ENCODE peak calls at places on chromosomes 16 and 17, in five cellular contexts. Y is MM.1S, W is neural progenitor cell, J is HCT116, T is GM23248. N is an unnamed sample. For H3K9me3, the result is how much of the 10 kb centered on the place peaks cover.

GRCh38 chr16:27429981-27430441 is 28.0 kb downstream of the IL21R start:
- DNase-seq in Y (no peak), W (no peak), J (no peak), T (no peak), N (no peak)

GRCh38 chr16:19698480-19699465 is 19.3 kb downstream of the KNOP1 start:
- DNase-seq in Y (no peak), W (no peak), J (no peak), T (peak), N (no peak)

GRCh38 chr17:6413073-6413472 is 21.8 kb downstream of the AIPL1 start:
- DNase-seq in Y (peak), W (peak), J (peak), T (peak), N (peak)

GRCh38 chr17:79852748-79853147 is 13.5 kb upstream of the CBX4 start:
- DNase-seq in Y (peak), W (no peak), J (no peak), T (peak), N (no peak)

GRCh38 chr16:88977028-88977844 is at the start of gene CBFA2T3:
- DNase-seq in Y (peak), W (no peak), J (no peak), T (no peak), N (peak)

GRCh38 chr17:79872762-79873161 is 33.5 kb upstream of the CBX4 start:
- DNase-seq in Y (no peak), W (no peak), J (no peak), T (no peak), N (no peak)

GRCh38 chr16:1532771-1533170 is 695 bp upstream of the TMEM204 start:
- DNase-seq in Y (no peak), W (no peak), J (no peak), T (peak), N (no peak)

GRCh38 chr17:64778367-64779290 is 116.5 kb upstream of the SMURF2 start:
- DNase-seq in Y (no peak), W (peak), J (no peak), T (peak), N (peak)

GRCh38 chr16:82185012-82185411 is 15.0 kb upstream of the MPHOSPH6 start:
- DNase-seq in Y (no peak), W (no peak), J (no peak), T (no peak), N (no peak)

GRCh38 chr16:24075929-24076716 is 180.0 kb upstream of the CACNG3 start:
- DNase-seq in Y (peak), W (peak), J (peak), T (peak), N (peak)

GRCh38 chr17:69960755-69961154 is 114.3 kb upstream of the KCNJ16 start:
- DNase-seq in Y (no peak), W (no peak), J (no peak), T (no peak), N (no peak)

GRCh38 chr17:49468827-49469385 is 26.2 kb upstream of the NGFR start:
- DNase-seq in Y (no peak), W (no peak), J (no peak), T (peak), N (no peak)

GRCh38 chr16:35187665-35188225 is 1728.3 kb downstream of the TP53TG3F start:
- DNase-seq in Y (no peak), W (no peak), J (no peak), T (no peak), N (no peak)

GRCh38 chr16:35186045-35186759 is 1726.8 kb downstream of the TP53TG3F start:
- DNase-seq in Y (no peak), W (no peak), J (no peak), T (no peak), N (no peak)

GRCh38 chr16:35182943-35183550 is 1723.6 kb downstream of the TP53TG3F start:
- DNase-seq in Y (no peak), W (no peak), J (no peak), T (no peak), N (no peak)

GRCh38 chr16:35184356-35184870 is 1725.0 kb downstream of the TP53TG3F start:
- DNase-seq in Y (no peak), W (no peak), J (no peak), T (no peak), N (no peak)

DNA sequence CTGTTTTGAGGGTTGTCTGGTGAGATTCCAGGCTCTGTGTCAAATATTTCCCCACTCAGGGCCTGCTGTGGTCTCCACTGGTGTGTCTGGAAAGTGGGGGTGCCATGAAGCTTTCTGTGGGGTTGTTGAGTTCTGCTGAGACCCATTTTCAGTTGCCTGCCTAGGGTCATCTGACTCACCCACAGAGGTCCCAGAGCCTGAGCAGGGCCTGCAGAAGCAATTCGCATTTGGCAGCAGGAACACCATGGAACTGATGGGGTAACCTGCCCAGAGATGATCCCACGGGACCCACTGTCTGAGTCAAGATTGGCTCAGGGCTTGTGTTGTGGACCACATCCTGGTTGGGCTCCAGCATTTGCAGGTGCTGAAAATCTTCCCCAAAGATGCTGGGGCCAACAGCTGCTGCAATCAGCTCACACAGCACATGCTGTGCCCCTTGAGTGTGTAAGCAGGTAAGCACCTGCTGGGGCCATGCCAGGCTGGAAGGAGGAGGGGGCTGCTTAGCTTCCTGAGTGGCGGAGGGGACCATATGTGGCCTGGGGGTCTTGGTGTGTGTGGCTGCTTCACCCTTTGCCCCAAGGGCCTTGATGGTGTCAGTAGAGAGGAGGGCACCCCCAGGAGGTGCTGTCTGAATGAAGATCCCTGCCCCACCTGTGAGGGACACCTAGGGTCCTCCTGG is 1726.1 kb downstream of the TP53TG3F start:
- DNase-seq in Y (no peak), W (no peak), J (no peak), T (no peak), N (no peak)
- H3K9me3 ChIP-seq in Y (under half), W (under half), J (under half), T (under half), N (under half)

GRCh38 chr16:49485663-49486062 is 112.1 kb downstream of the C16orf78 start:
- DNase-seq in Y (no peak), W (no peak), J (no peak), T (no peak), N (no peak)

GRCh38 chr16:49483651-49484451 is 110.2 kb downstream of the C16orf78 start:
- DNase-seq in Y (no peak), W (no peak), J (no peak), T (no peak), N (peak)

GRCh38 chr16:49483251-49483650 is 109.6 kb downstream of the C16orf78 start:
- DNase-seq in Y (no peak), W (no peak), J (no peak), T (no peak), N (no peak)

GRCh38 chr16:49484936-49485335 is 111.3 kb downstream of the C16orf78 start:
- DNase-seq in Y (no peak), W (no peak), J (no peak), T (no peak), N (no peak)

GRCh38 chr16:49484454-49484853 is 110.8 kb downstream of the C16orf78 start:
- DNase-seq in Y (peak), W (peak), J (no peak), T (peak), N (peak)
- TF ChIP-seq EZH2phosphoT487 in Y (no peak), W (no peak), J (no peak), T (no peak), N (no peak)

DNA sequence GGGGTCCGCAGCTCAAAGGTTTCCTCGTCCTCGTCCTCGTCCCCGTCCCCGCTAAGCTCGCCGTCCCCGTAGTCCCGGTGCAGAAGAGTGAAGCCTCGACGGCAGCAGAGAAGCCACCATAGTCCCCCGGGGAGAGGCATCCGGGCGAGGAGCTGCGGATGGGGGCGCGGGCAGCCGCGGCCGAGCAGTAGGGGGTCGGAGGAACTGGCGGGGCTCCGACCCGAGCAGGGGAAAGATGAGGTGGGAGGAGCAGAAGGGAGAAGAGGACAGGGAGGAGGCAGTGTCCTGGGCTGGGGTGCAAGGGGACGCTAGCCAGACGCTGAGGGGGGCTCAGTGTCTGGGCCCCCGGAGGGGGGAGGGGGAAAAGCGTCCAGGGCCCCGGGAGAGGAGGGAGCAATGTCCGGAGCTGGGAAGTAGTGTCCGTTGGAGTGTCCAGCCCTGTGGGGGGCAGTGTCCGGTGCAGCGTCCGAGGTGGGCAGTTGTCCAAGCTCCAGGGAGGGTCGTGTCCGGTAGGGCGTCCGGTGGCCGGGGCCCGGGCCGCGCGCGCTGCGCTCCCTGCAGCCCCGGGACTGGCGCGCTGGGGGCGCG is at the start of gene PLEKHH3:
- DNase-seq in Y (peak), W (peak), J (no peak), T (no peak), N (peak)
- H3K9me3 ChIP-seq in Y (under half), W (under half), J (under half), T (under half), N (under half)

GRCh38 chr16:54210437-54211081 is 76.0 kb downstream of the IRX3 start:
- DNase-seq in Y (no peak), W (no peak), J (no peak), T (no peak), N (no peak)

GRCh38 chr16:54213322-54213721 is 73.3 kb downstream of the IRX3 start:
- DNase-seq in Y (no peak), W (no peak), J (no peak), T (no peak), N (no peak)

GRCh38 chr16:54212893-54213292 is 73.7 kb downstream of the IRX3 start:
- DNase-seq in Y (no peak), W (no peak), J (no peak), T (no peak), N (no peak)

GRCh38 chr16:54216268-54217187 is 70.1 kb downstream of the IRX3 start:
- DNase-seq in Y (no peak), W (no peak), J (no peak), T (peak), N (no peak)
- TF ChIP-seq EZH2phosphoT487 in Y (no peak), W (no peak), J (no peak), T (no peak), N (no peak)

GRCh38 chr17:20202141-20202574 is 193.0 kb downstream of the SPECC1 start:
- DNase-seq in Y (no peak), W (peak), J (no peak), T (no peak), N (no peak)

GRCh38 chr17:20196314-20196713 is 187.2 kb downstream of the SPECC1 start:
- DNase-seq in Y (no peak), W (no peak), J (no peak), T (no peak), N (no peak)

GRCh38 chr17:20200016-20200788 is 191.0 kb downstream of the SPECC1 start:
- DNase-seq in Y (no peak), W (peak), J (no peak), T (no peak), N (no peak)

GRCh38 chr17:20201059-20201458 is 191.9 kb downstream of the SPECC1 start:
- DNase-seq in Y (no peak), W (no peak), J (no peak), T (no peak), N (no peak)

GRCh38 chr17:20197527-20197926 is 188.4 kb downstream of the SPECC1 start:
- DNase-seq in Y (no peak), W (no peak), J (no peak), T (no peak), N (no peak)
- H3K9me3 ChIP-seq in Y (under half), W (under half), J (under half), T (under half), N (under half)

DNA sequence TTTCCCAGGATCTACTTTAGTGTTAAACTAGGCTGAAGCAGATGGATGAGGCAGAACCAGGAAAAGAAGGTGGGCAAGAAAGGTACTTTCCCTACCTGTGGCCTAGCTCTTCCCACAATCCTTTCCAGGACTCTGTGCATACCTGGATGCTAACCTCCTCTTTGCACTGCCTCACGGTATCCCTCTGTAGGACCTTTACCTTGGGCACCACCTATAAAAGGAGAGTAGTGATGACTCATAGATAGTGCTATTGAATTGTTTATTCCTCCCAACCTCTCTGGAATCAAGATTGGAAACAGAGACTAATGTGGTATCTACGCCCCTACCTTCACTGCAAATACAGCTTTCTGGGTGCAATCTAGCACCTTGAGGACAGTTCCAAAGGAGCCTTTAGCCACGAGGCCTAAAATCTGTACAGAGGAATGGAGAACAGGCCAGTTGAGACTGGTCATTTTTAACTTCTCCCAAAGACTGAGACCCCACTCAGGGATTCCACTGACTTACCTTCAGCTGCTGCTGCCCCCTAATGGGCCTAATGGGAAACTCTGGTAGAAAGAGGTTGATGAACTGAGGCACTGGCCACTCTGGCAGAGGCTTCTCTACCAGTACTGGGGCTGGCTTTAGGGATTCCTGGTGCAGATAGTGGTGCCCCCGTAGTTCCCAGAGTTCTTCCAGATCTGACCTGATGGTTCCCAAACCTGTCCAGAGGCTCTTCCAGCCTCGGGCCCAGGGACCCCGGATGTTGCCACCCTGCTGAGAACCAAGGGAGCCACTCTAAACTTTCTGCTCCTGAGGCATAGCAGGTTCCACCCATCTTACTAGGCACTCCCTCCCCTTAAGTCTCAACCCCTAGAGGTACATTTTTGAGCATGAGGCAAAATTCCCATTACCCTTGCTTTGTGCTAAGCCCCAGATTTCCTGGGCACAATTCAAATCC is 781 bp downstream of the RSKR start:
- DNase-seq in Y (peak), W (peak), J (no peak), T (peak), N (peak)
- TF ChIP-seq EZH2phosphoT487 in Y (no peak), W (no peak), J (no peak), T (no peak), N (no peak)

GRCh38 chr17:28975031-28975430 is 23.7 kb upstream of the PHF12 start:
- DNase-seq in Y (no peak), W (no peak), J (no peak), T (no peak), N (no peak)

GRCh38 chr17:28975634-28976033 is 24.3 kb upstream of the PHF12 start:
- DNase-seq in Y (no peak), W (no peak), J (no peak), T (no peak), N (no peak)

GRCh38 chr17:28974451-28974850 is 23.1 kb upstream of the PHF12 start:
- DNase-seq in Y (no peak), W (no peak), J (no peak), T (no peak), N (no peak)

GRCh38 chr17:28978565-28978964 is 27.2 kb upstream of the PHF12 start:
- DNase-seq in Y (no peak), W (no peak), J (no peak), T (no peak), N (no peak)

DNA sequence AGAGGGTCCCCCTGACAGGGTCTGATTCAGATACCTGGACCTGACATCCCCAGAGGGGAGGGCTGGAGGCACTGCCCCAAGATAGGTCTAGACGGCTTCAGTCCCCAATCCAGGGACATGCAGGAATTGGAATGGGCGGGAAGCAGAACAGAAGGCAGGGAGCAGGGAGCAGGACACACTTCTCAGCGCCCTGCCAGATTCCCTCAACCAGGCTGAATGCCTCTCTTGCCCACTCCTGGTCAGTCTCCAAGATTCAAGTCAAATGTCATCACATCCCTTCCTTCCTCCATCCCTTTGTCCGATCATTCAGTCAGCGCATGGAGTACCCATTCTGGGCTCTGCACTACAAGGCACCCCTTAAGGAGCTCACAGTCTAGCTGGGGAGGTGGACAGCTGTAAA is 26.7 kb upstream of the PHF12 start:
- DNase-seq in Y (no peak), W (no peak), J (no peak), T (no peak), N (no peak)
- H3K9me3 ChIP-seq in Y (under half), W (under half), J (under half), T (under half), N (under half)

DNA sequence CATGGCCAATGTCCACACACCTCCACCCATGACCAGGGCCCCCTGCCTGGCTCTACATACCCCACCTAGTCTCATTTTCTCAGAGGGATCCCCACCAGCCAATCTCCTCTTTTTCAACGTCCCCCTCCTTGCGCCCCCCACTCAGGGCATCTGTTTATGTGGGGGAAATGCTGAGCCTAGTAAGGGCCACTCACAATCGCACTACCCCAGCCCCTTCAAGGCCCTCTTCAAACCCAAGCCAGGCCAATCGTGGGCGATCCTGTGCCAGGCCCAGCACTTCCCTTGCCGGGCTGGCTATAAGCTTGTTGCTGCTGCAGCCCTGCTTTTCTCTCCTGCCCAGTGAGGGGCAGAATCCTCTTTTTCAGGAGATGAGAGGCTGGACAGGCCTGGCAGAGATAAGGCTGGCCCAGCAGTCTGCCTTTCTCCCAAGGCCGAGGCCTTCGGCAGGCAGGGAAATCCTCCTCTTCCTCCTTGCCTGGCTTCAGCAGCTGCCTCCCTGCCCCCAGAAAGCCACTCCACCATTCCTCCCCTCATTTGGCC is 16.1 kb downstream of the HSD11B2 start:
- DNase-seq in Y (no peak), W (no peak), J (no peak), T (no peak), N (no peak)
- TF ChIP-seq EZH2phosphoT487 in Y (no peak), W (no peak), J (no peak), T (no peak), N (no peak)